ENCODE peak calls at places on chromosomes 16 and 17, in four cellular contexts. V is kidney tubule cell, R is Daoy, U is HT-29. Q is an unnamed sample.

GRCh38 chr16:26382607-26383006 is 684.1 kb upstream of the C16orf82 start:
- DNase-seq in R (no peak), V (no peak), U (no peak), Q (no peak)

GRCh38 chr17:58303981-58304734 is 23.4 kb upstream of the MPO start:
- DNase-seq in V (peak; percentile 54), U (peak; percentile 60), R (peak; percentile 52), Q (peak; percentile 70)

GRCh38 chr17:31100840-31101239 is 6.1 kb downstream of the NF1 start:
- DNase-seq in R (no peak), U (no peak), V (no peak), Q (no peak)

GRCh38 chr16:89395150-89396142 is 94.9 kb downstream of the ANKRD11 start:
- DNase-seq in R (peak; percentile 78), U (peak; percentile 92), V (peak; percentile 97), Q (peak; percentile 95)

GRCh38 chr17:40362696-40363479 is 1.6 kb downstream of the GJD3 start:
- DNase-seq in V (peak; percentile 88), R (peak; percentile 86), U (peak; percentile 79), Q (peak; percentile 84)

GRCh38 chr16:11398851-11399250 is 53.6 kb downstream of the RMI2 start:
- DNase-seq in U (no peak), V (no peak), R (no peak), Q (no peak)

GRCh38 chr17:33115351-33115750 is 123.7 kb downstream of the SPACA3 start:
- DNase-seq in U (no peak), R (no peak), V (no peak), Q (no peak)

GRCh38 chr17:7897773-7898172 is 9.2 kb downstream of the CHD3 start:
- DNase-seq in V (peak; percentile 11), U (peak; percentile 37), R (peak; percentile 27), Q (no peak)

GRCh38 chr17:71402661-71403141 is 718.1 kb upstream of the SOX9 start:
- DNase-seq in U (peak; percentile 32), R (peak; percentile 18), V (peak; percentile 46), Q (no peak)